ENCODE peak calls at places on chromosomes 16 and 17, in nine cellular contexts. O, Y, S, C, H, X, J, K and G are unnamed samples.

GRCh38 chr17:59533694-59534093 is 31.7 kb upstream of the DHX40 start:
- DNase-seq in O (no peak), Y (no peak), S (no peak), C (no peak), H (no peak), X (no peak), J (no peak), K (no peak), G (no peak)

GRCh38 chr17:65833214-65833613 is 271.8 kb upstream of the AXIN2 start:
- DNase-seq in O (no peak), Y (no peak), S (no peak), C (no peak), H (no peak), X (no peak), J (no peak), K (no peak), G (no peak)

GRCh38 chr16:13110124-13110796 is 208.9 kb downstream of the SHISA9 start:
- DNase-seq in O (peak), Y (no peak), S (no peak), C (no peak), H (no peak), X (peak), J (no peak), K (no peak), G (no peak)

GRCh38 chr16:81582655-81583441 is 138.2 kb downstream of the CMIP start:
- DNase-seq in O (peak), Y (no peak), S (peak), C (no peak), H (no peak), X (no peak), J (peak), K (no peak), G (no peak)

GRCh38 chr17:44920565-44920940 is 5.3 kb upstream of the GFAP start:
- DNase-seq in O (no peak), Y (no peak), S (peak), C (no peak), H (no peak), X (no peak), J (no peak), K (no peak), G (no peak)

GRCh38 chr17:45406107-45406506 is 26.6 kb downstream of the ARHGAP27 start:
- DNase-seq in O (no peak), Y (no peak), S (no peak), C (no peak), H (no peak), X (no peak), J (no peak), K (no peak), G (no peak)

GRCh38 chr17:1201132-1201702 is 21.4 kb upstream of the ABR start:
- DNase-seq in O (no peak), Y (no peak), S (no peak), C (peak), H (peak), X (peak), J (no peak), K (no peak), G (no peak)

GRCh38 chr17:36641877-36642845 is 40.8 kb downstream of the MRM1 start:
- DNase-seq in O (no peak), Y (no peak), S (no peak), C (no peak), H (no peak), X (peak), J (no peak), K (no peak), G (no peak)

GRCh38 chr16:67248401-67249177 is at the start of gene SLC9A5:
- DNase-seq in O (no peak), Y (no peak), S (no peak), C (peak), H (no peak), X (peak), J (no peak), K (no peak), G (peak)

GRCh38 chr17:18257747-18258355 is 687 bp downstream of the FLII start:
- DNase-seq in O (peak), Y (no peak), S (peak), C (peak), H (peak), X (peak), J (peak), K (peak), G (peak)

GRCh38 chr16:68658258-68658973 is 13.3 kb downstream of the CDH3 start:
- DNase-seq in O (peak), Y (no peak), S (no peak), C (no peak), H (no peak), X (no peak), J (no peak), K (no peak), G (peak)

GRCh38 chr17:55814377-55814776 is 63.5 kb downstream of the PCTP start:
- DNase-seq in O (peak), Y (no peak), S (no peak), C (no peak), H (no peak), X (no peak), J (no peak), K (no peak), G (no peak)

GRCh38 chr17:81379523-81379942 is 15.7 kb upstream of the BAHCC1 start:
- DNase-seq in O (no peak), Y (no peak), S (no peak), C (no peak), H (no peak), X (no peak), J (no peak), K (no peak), G (no peak)

GRCh38 chr17:63696381-63696961 is 3.5 kb downstream of the LIMD2 start:
- DNase-seq in O (peak), Y (no peak), S (no peak), C (peak), H (no peak), X (peak), J (no peak), K (no peak), G (peak)

GRCh38 chr16:78684040-78684611 is 584.7 kb downstream of the WWOX start:
- DNase-seq in O (peak), Y (no peak), S (no peak), C (no peak), H (no peak), X (no peak), J (no peak), K (no peak), G (no peak)

GRCh38 chr16:82584553-82585152 is 42.1 kb upstream of the CDH13 start:
- DNase-seq in O (no peak), Y (no peak), S (no peak), C (no peak), H (no peak), X (no peak), J (no peak), K (no peak), G (no peak)

GRCh38 chr17:82218349-82219075 is 5.9 kb upstream of the CCDC57 start:
- DNase-seq in O (no peak), Y (no peak), S (no peak), C (no peak), H (no peak), X (no peak), J (no peak), K (no peak), G (no peak)

GRCh38 chr17:15377608-15378007 is 36.2 kb upstream of the TEKT3 start:
- DNase-seq in O (peak), Y (peak), S (no peak), C (no peak), H (no peak), X (peak), J (peak), K (no peak), G (peak)

GRCh38 chr17:57294629-57295501 is 38.5 kb downstream of the MSI2 start:
- DNase-seq in O (peak), Y (no peak), S (no peak), C (no peak), H (peak), X (no peak), J (no peak), K (no peak), G (peak)

GRCh38 chr16:57285379-57285778 is 907 bp upstream of the PLLP start:
- DNase-seq in O (no peak), Y (no peak), S (no peak), C (no peak), H (no peak), X (no peak), J (no peak), K (no peak), G (no peak)

GRCh38 chr16:78563905-78564304 is 464.5 kb downstream of the WWOX start:
- DNase-seq in O (no peak), Y (no peak), S (no peak), C (no peak), H (no peak), X (no peak), J (no peak), K (no peak), G (no peak)

GRCh38 chr17:60947100-60947499 is 269.4 kb downstream of the BCAS3 start:
- DNase-seq in O (peak), Y (no peak), S (no peak), C (no peak), H (no peak), X (no peak), J (no peak), K (no peak), G (peak)

GRCh38 chr16:24478401-24478800 is 61.0 kb upstream of the RBBP6 start:
- DNase-seq in O (no peak), Y (no peak), S (no peak), C (no peak), H (no peak), X (no peak), J (no peak), K (no peak), G (no peak)

GRCh38 chr16:71441348-71441781 is 489 bp downstream of the TLE7 start:
- DNase-seq in O (no peak), Y (no peak), S (no peak), C (no peak), H (no peak), X (no peak), J (no peak), K (no peak), G (no peak)